ENCODE peak calls at places on chromosome X, in six cellular contexts. V, W, S, T, G and Y are unnamed samples.

GRCh38 chrX:43969504-43970501 is 3.4 kb downstream of the NDP start:
- DNase-seq in W (no peak), T (no peak), S (no peak), V (peak; percentile 19), G (no peak), Y (peak; percentile 2)

GRCh38 chrX:25646156-25646555 is 492.0 kb upstream of the MAGEB18 start:
- DNase-seq in W (no peak), S (no peak), G (no peak), T (no peak), V (no peak), Y (no peak)

GRCh38 chrX:71301195-71301924 is at the start of gene ITGB1BP2:
- DNase-seq in S (peak; percentile 28), T (no peak), G (peak; percentile 43), W (peak; percentile 1), V (no peak), Y (no peak)

GRCh38 chrX:56113785-56114436 is 118.2 kb upstream of the KLF8 start:
- DNase-seq in T (peak; percentile 54), G (no peak), V (peak; percentile 29), W (no peak), S (no peak), Y (no peak)

GRCh38 chrX:134236690-134237362 is at the start of gene CCDC160:
- DNase-seq in W (peak; percentile 29), G (peak; percentile 3), T (peak; percentile 19), V (peak; percentile 79), S (no peak), Y (peak; percentile 28)

GRCh38 chrX:110045988-110046387 is 43.1 kb downstream of the TMEM164 start:
- DNase-seq in T (no peak), S (no peak), G (peak; percentile 65), V (no peak), W (no peak), Y (no peak)

GRCh38 chrX:56786889-56787733 is 58.1 kb downstream of the NBDY start:
- DNase-seq in G (no peak), S (no peak), W (no peak), T (no peak), V (no peak), Y (no peak)

GRCh38 chrX:73398185-73398914 is 48.5 kb upstream of the CDX4 start:
- DNase-seq in V (no peak), S (no peak), W (no peak), G (no peak), T (no peak), Y (no peak)

GRCh38 chrX:24493740-24494543 is 28.9 kb downstream of the PDK3 start:
- DNase-seq in W (no peak), S (no peak), G (peak; percentile 38), T (no peak), V (no peak), Y (no peak)

GRCh38 chrX:134933911-134934310 is 56.9 kb upstream of the SMIM10 start:
- DNase-seq in G (no peak), V (no peak), W (peak; percentile 8), S (no peak), T (no peak), Y (no peak)

GRCh38 chrX:13432376-13432775 is 112.5 kb upstream of the ATXN3L start:
- DNase-seq in T (no peak), W (peak; percentile 83), S (no peak), G (no peak), V (no peak), Y (no peak)

GRCh38 chrX:16464369-16464768 is 185.6 kb upstream of the S100G start:
- DNase-seq in V (no peak), G (no peak), W (no peak), T (peak; percentile 15), S (no peak), Y (no peak)

GRCh38 chrX:16461968-16462367 is 188.0 kb upstream of the S100G start:
- DNase-seq in W (no peak), V (no peak), S (no peak), G (no peak), T (no peak), Y (no peak)

GRCh38 chrX:16466640-16467432 is 183.1 kb upstream of the S100G start:
- DNase-seq in V (no peak), S (no peak), W (no peak), G (no peak), T (no peak), Y (no peak)

GRCh38 chrX:16462912-16463311 is 187.0 kb upstream of the S100G start:
- DNase-seq in T (no peak), V (no peak), W (no peak), G (no peak), S (no peak), Y (no peak)

GRCh38 chrX:16465081-16465876 is 184.7 kb upstream of the S100G start:
- DNase-seq in T (no peak), W (no peak), G (no peak), V (no peak), S (no peak), Y (no peak)
- TF ChIP-seq JUN in T (no peak), W (no peak), G (no peak), V (no peak), S (no peak), Y (no peak)

GRCh38 chrX:19728915-19729314 is 158.5 kb downstream of the SH3KBP1 start:
- DNase-seq in V (no peak), W (no peak), S (no peak), G (no peak), T (no peak), Y (no peak)
- TF ChIP-seq JUN in V (no peak), W (no peak), S (no peak), G (no peak), T (no peak), Y (no peak)

GRCh38 chrX:12210196-12210815 is 72.0 kb downstream of the FRMPD4 start:
- DNase-seq in T (no peak), V (no peak), S (no peak), G (no peak), W (no peak), Y (peak; percentile 2)

GRCh38 chrX:12206413-12206812 is 68.1 kb downstream of the FRMPD4 start:
- DNase-seq in T (no peak), V (no peak), S (no peak), W (no peak), G (no peak), Y (no peak)

DNA sequence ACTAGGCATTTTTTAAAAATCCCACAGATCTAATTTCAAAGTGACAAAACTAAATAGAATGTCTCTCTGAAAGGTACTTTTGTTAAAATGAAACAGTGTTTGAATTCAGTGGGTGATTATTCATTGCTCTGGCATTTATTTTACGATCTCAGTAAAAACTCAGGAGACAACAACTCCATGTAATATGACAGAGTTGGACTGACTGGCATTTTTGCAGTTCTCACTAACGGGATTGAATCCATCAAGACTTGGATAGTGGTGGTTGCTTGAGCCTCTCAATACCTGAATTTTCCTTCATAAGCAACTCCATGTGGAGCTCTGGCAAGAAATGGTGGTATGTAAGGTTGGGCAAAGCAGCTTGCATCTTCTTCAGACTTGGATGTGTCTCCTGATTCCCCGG is 72.6 kb downstream of the FRMPD4 start:
- DNase-seq in W (no peak), T (no peak), V (no peak), S (no peak), G (no peak), Y (peak; percentile 20)
- TF ChIP-seq JUN in W (no peak), T (no peak), V (no peak), S (no peak), G (no peak), Y (no peak)

GRCh38 chrX:129760981-129761380 is 18.8 kb upstream of the SASH3 start:
- DNase-seq in V (no peak), T (no peak), S (no peak), G (no peak), W (no peak), Y (no peak)
- TF ChIP-seq JUN in V (no peak), T (no peak), S (no peak), G (no peak), W (no peak), Y (no peak)

GRCh38 chrX:16587776-16588175 is 62.2 kb upstream of the S100G start:
- DNase-seq in W (no peak), V (no peak), S (no peak), G (no peak), T (no peak), Y (no peak)

GRCh38 chrX:16586371-16587112 is 63.4 kb upstream of the S100G start:
- DNase-seq in S (no peak), W (no peak), G (no peak), V (no peak), T (no peak), Y (no peak)

GRCh38 chrX:16589211-16589610 is 60.7 kb upstream of the S100G start:
- DNase-seq in T (no peak), S (no peak), G (no peak), W (peak; percentile 74), V (no peak), Y (peak; percentile 6)

GRCh38 chrX:16592194-16592770 is 57.7 kb upstream of the S100G start:
- DNase-seq in T (no peak), G (no peak), S (no peak), V (no peak), W (no peak), Y (no peak)

GRCh38 chrX:16589826-16590225 is 60.1 kb upstream of the S100G start:
- DNase-seq in G (no peak), V (no peak), W (no peak), T (no peak), S (no peak), Y (no peak)
- TF ChIP-seq JUN in G (no peak), V (no peak), W (no peak), T (no peak), S (no peak), Y (no peak)

DNA sequence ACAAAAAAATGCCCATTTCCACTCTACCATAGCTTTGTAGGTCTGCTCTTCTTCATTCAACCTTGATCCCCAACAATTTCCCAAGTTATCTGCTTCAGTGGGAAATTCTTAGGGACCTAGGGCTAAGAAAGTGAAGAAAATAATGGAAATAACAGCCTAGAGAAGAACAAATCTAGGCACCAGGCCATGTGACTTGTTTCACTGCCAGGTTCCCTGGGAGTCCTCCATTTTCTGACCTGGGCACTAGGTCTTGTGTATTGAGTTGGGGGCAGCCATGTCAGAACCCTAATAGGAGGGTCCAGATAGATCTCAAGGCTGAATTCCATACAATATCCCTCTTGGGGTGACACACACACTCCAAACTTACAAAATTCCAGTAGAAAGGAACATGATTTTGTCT is 194.6 kb upstream of the STK26 start:
- DNase-seq in V (no peak), W (no peak), T (no peak), G (no peak), S (no peak), Y (no peak)
- TF ChIP-seq JUN in V (no peak), W (no peak), T (no peak), G (no peak), S (no peak), Y (no peak)